ENCODE peak calls at places on chromosome 2, in eight cellular contexts. A is activated CD8-positive, alpha-beta memory T cell treated with anti-CD3 and anti-CD28 coated beads, Interleukin-2, amount 50 U/mL, for 48 hours; Y is Calu3; F is GM20000; W is IMR-90; C is LoVo; T is H54; B is astrocyte of the spinal cord. J is an unnamed sample.

GRCh38 chr2:128472789-128473174 is 154.1 kb upstream of the HS6ST1 start:
- DNase-seq in A (no peak), Y (no peak), F (no peak), W (peak; percentile 35), C (no peak), T (no peak), B (no peak), J (peak; percentile 20)

GRCh38 chr2:121502246-121502645 is 28.4 kb upstream of the RNU4ATAC start:
- DNase-seq in A (no peak), Y (no peak), F (no peak), W (peak; percentile 73), C (no peak), T (no peak), B (peak; percentile 80), J (peak; percentile 85)

GRCh38 chr2:161166538-161167409 is 6.5 kb downstream of the TANK start:
- DNase-seq in A (peak; percentile 68), Y (no peak), F (peak; percentile 68), W (peak; percentile 35), C (no peak), T (no peak), B (peak; percentile 55), J (peak; percentile 50)

GRCh38 chr2:10462178-10463083 is 14.3 kb upstream of the ODC1 start:
- DNase-seq in A (no peak), Y (no peak), F (no peak), W (no peak), C (no peak), T (no peak), B (no peak), J (no peak)

GRCh38 chr2:170207901-170208300 is 30.0 kb downstream of the MYO3B start:
- DNase-seq in A (no peak), Y (no peak), F (no peak), W (no peak), C (no peak), T (no peak), B (no peak), J (no peak)

GRCh38 chr2:191927319-191927867 is 80.5 kb upstream of the CAVIN2 start:
- DNase-seq in A (no peak), Y (peak; percentile 85), F (no peak), W (peak; percentile 74), C (peak; percentile 74), T (peak; percentile 55), B (peak; percentile 95), J (peak; percentile 92)

GRCh38 chr2:84906108-84906899 is 848 bp downstream of the TMSB10 start:
- DNase-seq in A (peak; percentile 82), Y (no peak), F (peak; percentile 70), W (no peak), C (no peak), T (no peak), B (no peak), J (no peak)

GRCh38 chr2:96315400-96316071 is 9.6 kb upstream of the ITPRIPL1 start:
- DNase-seq in A (no peak), Y (no peak), F (peak; percentile 34), W (peak; percentile 71), C (no peak), T (no peak), B (peak; percentile 51), J (peak; percentile 82)

GRCh38 chr2:196233033-196233807 is 61.8 kb upstream of the STK17B start:
- DNase-seq in A (no peak), Y (peak; percentile 72), F (no peak), W (peak; percentile 85), C (peak; percentile 92), T (peak; percentile 45), B (peak; percentile 92), J (peak; percentile 65)

GRCh38 chr2:62938126-62938525 is 112.5 kb upstream of the OTX1 start:
- DNase-seq in A (no peak), Y (no peak), F (no peak), W (peak; percentile 52), C (no peak), T (no peak), B (peak; percentile 15), J (peak; percentile 12)

GRCh38 chr2:3575534-3576324 is 669 bp downstream of the RPS7 start:
- DNase-seq in A (peak; percentile 67), Y (peak; percentile 6), F (no peak), W (no peak), C (no peak), T (no peak), B (no peak), J (no peak)

GRCh38 chr2:176137883-176138282 is 8.4 kb downstream of the HOXD8 start:
- DNase-seq in A (no peak), Y (no peak), F (no peak), W (no peak), C (no peak), T (no peak), B (peak; percentile 29), J (no peak)

GRCh38 chr2:109728809-109729208 is 65.3 kb upstream of the RGPD5 start:
- DNase-seq in A (no peak), Y (no peak), F (no peak), W (no peak), C (no peak), T (no peak), B (no peak), J (no peak)

GRCh38 chr2:17901246-17901645 is 22.8 kb downstream of the KCNS3 start:
- DNase-seq in A (no peak), Y (peak; percentile 13), F (no peak), W (no peak), C (peak; percentile 31), T (no peak), B (no peak), J (no peak)

GRCh38 chr2:213090772-213091171 is 60.6 kb downstream of the IKZF2 start:
- DNase-seq in A (no peak), Y (no peak), F (no peak), W (no peak), C (no peak), T (no peak), B (no peak), J (no peak)

GRCh38 chr2:19673213-19673791 is 228.5 kb downstream of the TTC32 start:
- DNase-seq in A (no peak), Y (no peak), F (no peak), W (peak; percentile 19), C (peak; percentile 69), T (no peak), B (peak; percentile 41), J (peak; percentile 35)

GRCh38 chr2:171923206-171923605 is 945 bp downstream of the HAT1 start:
- DNase-seq in A (no peak), Y (peak; percentile 22), F (no peak), W (peak; percentile 38), C (peak; percentile 32), T (no peak), B (peak; percentile 13), J (peak; percentile 49)

GRCh38 chr2:28615691-28616090 is 119.8 kb downstream of the PLB1 start:
- DNase-seq in A (no peak), Y (no peak), F (no peak), W (no peak), C (no peak), T (no peak), B (peak; percentile 27), J (no peak)

GRCh38 chr2:207531024-207531411 is 1.3 kb downstream of the CREB1 start:
- DNase-seq in A (no peak), Y (no peak), F (peak; percentile 26), W (no peak), C (no peak), T (no peak), B (no peak), J (peak; percentile 27)

GRCh38 chr2:112692496-112692911 is 28.3 kb upstream of the NT5DC4 start:
- DNase-seq in A (peak; percentile 73), Y (peak; percentile 77), F (peak; percentile 78), W (peak; percentile 98), C (peak; percentile 94), T (peak; percentile 87), B (peak; percentile 95), J (peak; percentile 98)

GRCh38 chr2:219082332-219082958 is 21.7 kb upstream of the IHH start:
- DNase-seq in A (no peak), Y (no peak), F (no peak), W (no peak), C (no peak), T (no peak), B (no peak), J (no peak)

GRCh38 chr2:182767578-182767977 is 51.5 kb downstream of the DNAJC10 start:
- DNase-seq in A (no peak), Y (no peak), F (peak; percentile 4), W (peak; percentile 33), C (no peak), T (no peak), B (peak; percentile 37), J (peak; percentile 62)

GRCh38 chr2:228519561-228519960 is 338.1 kb upstream of the SPHKAP start:
- DNase-seq in A (no peak), Y (no peak), F (no peak), W (no peak), C (no peak), T (no peak), B (no peak), J (no peak)

GRCh38 chr2:208175843-208176160 is 12.4 kb upstream of the CRYGA start:
- DNase-seq in A (no peak), Y (no peak), F (no peak), W (no peak), C (no peak), T (no peak), B (no peak), J (no peak)

J was measured in iris pigment epithelial cell.